ENCODE peak calls at places on chromosomes 13 and 19, in five cellular contexts. One of them, this sample, is unnamed.
A peak's percentile ranks its signal among the peaks of the same experiment; 100 is the strongest.

GRCh38 chr13:83088858-83089257 is 793.4 kb downstream of the SLITRK1 start:
- DNase-seq in activated CD4-positive, CD25-positive, alpha-beta regulatory T cell treated with anti-CD3 and anti-CD28 coated beads, Interleukin-2, amount 50 U/mL, for 16 hours: no peak
- DNase-seq in AML-193: no peak
- DNase-seq in ELF-1: no peak
- DNase-seq in NCI-H187: no peak
- DNase-seq in this sample: no peak

GRCh38 chr19:35517342-35517741 is 3.9 kb upstream of the DMKN start:
- DNase-seq in activated CD4-positive, CD25-positive, alpha-beta regulatory T cell treated with anti-CD3 and anti-CD28 coated beads, Interleukin-2, amount 50 U/mL, for 16 hours: no peak
- DNase-seq in AML-193: no peak
- DNase-seq in ELF-1: peak; percentile 21
- DNase-seq in NCI-H187: no peak
- DNase-seq in this sample: no peak

GRCh38 chr13:26968431-26969335 is 202.9 kb downstream of the USP12 start:
- DNase-seq in activated CD4-positive, CD25-positive, alpha-beta regulatory T cell treated with anti-CD3 and anti-CD28 coated beads, Interleukin-2, amount 50 U/mL, for 16 hours: no peak
- DNase-seq in AML-193: no peak
- DNase-seq in ELF-1: peak; percentile 57
- DNase-seq in NCI-H187: no peak
- DNase-seq in this sample: peak; percentile 45

GRCh38 chr19:34180273-34180672 is 8.0 kb downstream of the LSM14A start:
- DNase-seq in activated CD4-positive, CD25-positive, alpha-beta regulatory T cell treated with anti-CD3 and anti-CD28 coated beads, Interleukin-2, amount 50 U/mL, for 16 hours: no peak
- DNase-seq in AML-193: no peak
- DNase-seq in ELF-1: no peak
- DNase-seq in NCI-H187: no peak
- DNase-seq in this sample: no peak

GRCh38 chr19:4911786-4912672 is 2.7 kb downstream of the UHRF1 start:
- DNase-seq in activated CD4-positive, CD25-positive, alpha-beta regulatory T cell treated with anti-CD3 and anti-CD28 coated beads, Interleukin-2, amount 50 U/mL, for 16 hours: peak; percentile 64
- DNase-seq in AML-193: peak; percentile 50
- DNase-seq in ELF-1: peak; percentile 91
- DNase-seq in NCI-H187: no peak
- DNase-seq in this sample: peak; percentile 83

GRCh38 chr13:50690020-50690419 is 153.5 kb downstream of the DLEU7 start:
- DNase-seq in activated CD4-positive, CD25-positive, alpha-beta regulatory T cell treated with anti-CD3 and anti-CD28 coated beads, Interleukin-2, amount 50 U/mL, for 16 hours: no peak
- DNase-seq in AML-193: no peak
- DNase-seq in ELF-1: no peak
- DNase-seq in NCI-H187: no peak
- DNase-seq in this sample: no peak

GRCh38 chr13:74026753-74027152 is 107.5 kb downstream of the KLF12 start:
- DNase-seq in activated CD4-positive, CD25-positive, alpha-beta regulatory T cell treated with anti-CD3 and anti-CD28 coated beads, Interleukin-2, amount 50 U/mL, for 16 hours: peak; percentile 45
- DNase-seq in AML-193: no peak
- DNase-seq in ELF-1: peak; percentile 62
- DNase-seq in NCI-H187: no peak
- DNase-seq in this sample: peak; percentile 80

GRCh38 chr13:60435762-60436374 is 38.8 kb downstream of the TDRD3 start:
- DNase-seq in activated CD4-positive, CD25-positive, alpha-beta regulatory T cell treated with anti-CD3 and anti-CD28 coated beads, Interleukin-2, amount 50 U/mL, for 16 hours: no peak
- DNase-seq in AML-193: no peak
- DNase-seq in ELF-1: no peak
- DNase-seq in NCI-H187: no peak
- DNase-seq in this sample: no peak

GRCh38 chr19:6023085-6023682 is 45.2 kb upstream of the RANBP3 start:
- DNase-seq in activated CD4-positive, CD25-positive, alpha-beta regulatory T cell treated with anti-CD3 and anti-CD28 coated beads, Interleukin-2, amount 50 U/mL, for 16 hours: no peak
- DNase-seq in AML-193: no peak
- DNase-seq in ELF-1: no peak
- DNase-seq in NCI-H187: no peak
- DNase-seq in this sample: peak; percentile 40

GRCh38 chr13:40031031-40031430 is 375.6 kb downstream of the COG6 start:
- DNase-seq in activated CD4-positive, CD25-positive, alpha-beta regulatory T cell treated with anti-CD3 and anti-CD28 coated beads, Interleukin-2, amount 50 U/mL, for 16 hours: no peak
- DNase-seq in AML-193: no peak
- DNase-seq in ELF-1: no peak
- DNase-seq in NCI-H187: no peak
- DNase-seq in this sample: no peak

GRCh38 chr13:40940841-40941240 is 78.3 kb downstream of the ELF1 start:
- DNase-seq in activated CD4-positive, CD25-positive, alpha-beta regulatory T cell treated with anti-CD3 and anti-CD28 coated beads, Interleukin-2, amount 50 U/mL, for 16 hours: no peak
- DNase-seq in AML-193: no peak
- DNase-seq in ELF-1: no peak
- DNase-seq in NCI-H187: no peak
- DNase-seq in this sample: no peak

GRCh38 chr13:62875118-62875640 is 1459.5 kb upstream of the PCDH20 start:
- DNase-seq in activated CD4-positive, CD25-positive, alpha-beta regulatory T cell treated with anti-CD3 and anti-CD28 coated beads, Interleukin-2, amount 50 U/mL, for 16 hours: no peak
- DNase-seq in AML-193: no peak
- DNase-seq in ELF-1: no peak
- DNase-seq in NCI-H187: no peak
- DNase-seq in this sample: no peak

GRCh38 chr13:102028846-102029245 is 373.0 kb downstream of the FGF14 start:
- DNase-seq in activated CD4-positive, CD25-positive, alpha-beta regulatory T cell treated with anti-CD3 and anti-CD28 coated beads, Interleukin-2, amount 50 U/mL, for 16 hours: no peak
- DNase-seq in AML-193: no peak
- DNase-seq in ELF-1: no peak
- DNase-seq in NCI-H187: peak; percentile 78
- DNase-seq in this sample: no peak

GRCh38 chr13:30805603-30806011 is 70.3 kb downstream of the ALOX5AP start:
- DNase-seq in activated CD4-positive, CD25-positive, alpha-beta regulatory T cell treated with anti-CD3 and anti-CD28 coated beads, Interleukin-2, amount 50 U/mL, for 16 hours: no peak
- DNase-seq in AML-193: no peak
- DNase-seq in ELF-1: peak; percentile 93
- DNase-seq in NCI-H187: no peak
- DNase-seq in this sample: no peak

GRCh38 chr13:37918116-37919100 is 48.8 kb upstream of the TRPC4 start:
- DNase-seq in activated CD4-positive, CD25-positive, alpha-beta regulatory T cell treated with anti-CD3 and anti-CD28 coated beads, Interleukin-2, amount 50 U/mL, for 16 hours: no peak
- DNase-seq in AML-193: no peak
- DNase-seq in ELF-1: no peak
- DNase-seq in NCI-H187: no peak
- DNase-seq in this sample: no peak

GRCh38 chr19:972281-972680 is 11.9 kb upstream of the WDR18 start:
- DNase-seq in activated CD4-positive, CD25-positive, alpha-beta regulatory T cell treated with anti-CD3 and anti-CD28 coated beads, Interleukin-2, amount 50 U/mL, for 16 hours: no peak
- DNase-seq in AML-193: no peak
- DNase-seq in ELF-1: no peak
- DNase-seq in NCI-H187: no peak
- DNase-seq in this sample: no peak

GRCh38 chr13:94664889-94665288 is 47.5 kb downstream of the SOX21 start:
- DNase-seq in activated CD4-positive, CD25-positive, alpha-beta regulatory T cell treated with anti-CD3 and anti-CD28 coated beads, Interleukin-2, amount 50 U/mL, for 16 hours: no peak
- DNase-seq in AML-193: no peak
- DNase-seq in ELF-1: no peak
- DNase-seq in NCI-H187: no peak
- DNase-seq in this sample: no peak

GRCh38 chr13:80329250-80329649 is 11.7 kb downstream of the SPRY2 start:
- DNase-seq in activated CD4-positive, CD25-positive, alpha-beta regulatory T cell treated with anti-CD3 and anti-CD28 coated beads, Interleukin-2, amount 50 U/mL, for 16 hours: no peak
- DNase-seq in AML-193: no peak
- DNase-seq in ELF-1: no peak
- DNase-seq in NCI-H187: no peak
- DNase-seq in this sample: no peak

GRCh38 chr19:1016647-1017114 is 4.2 kb downstream of the TMEM259 start:
- DNase-seq in activated CD4-positive, CD25-positive, alpha-beta regulatory T cell treated with anti-CD3 and anti-CD28 coated beads, Interleukin-2, amount 50 U/mL, for 16 hours: no peak
- DNase-seq in AML-193: no peak
- DNase-seq in ELF-1: no peak
- DNase-seq in NCI-H187: no peak
- DNase-seq in this sample: peak; percentile 84

GRCh38 chr19:5968431-5969373 is 9.2 kb downstream of the RANBP3 start:
- DNase-seq in activated CD4-positive, CD25-positive, alpha-beta regulatory T cell treated with anti-CD3 and anti-CD28 coated beads, Interleukin-2, amount 50 U/mL, for 16 hours: no peak
- DNase-seq in AML-193: no peak
- DNase-seq in ELF-1: peak; percentile 73
- DNase-seq in NCI-H187: no peak
- DNase-seq in this sample: peak; percentile 67

GRCh38 chr13:42924290-42924803 is 67.7 kb downstream of the EPSTI1 start:
- DNase-seq in activated CD4-positive, CD25-positive, alpha-beta regulatory T cell treated with anti-CD3 and anti-CD28 coated beads, Interleukin-2, amount 50 U/mL, for 16 hours: no peak
- DNase-seq in AML-193: no peak
- DNase-seq in ELF-1: no peak
- DNase-seq in NCI-H187: peak; percentile 28
- DNase-seq in this sample: no peak

GRCh38 chr19:10432736-10433130 is 12.4 kb downstream of the PDE4A start:
- DNase-seq in activated CD4-positive, CD25-positive, alpha-beta regulatory T cell treated with anti-CD3 and anti-CD28 coated beads, Interleukin-2, amount 50 U/mL, for 16 hours: no peak
- DNase-seq in AML-193: no peak
- DNase-seq in ELF-1: peak; percentile 40
- DNase-seq in NCI-H187: no peak
- DNase-seq in this sample: no peak

GRCh38 chr19:2770055-2771013 is 12.7 kb downstream of the SGTA start:
- DNase-seq in activated CD4-positive, CD25-positive, alpha-beta regulatory T cell treated with anti-CD3 and anti-CD28 coated beads, Interleukin-2, amount 50 U/mL, for 16 hours: no peak
- DNase-seq in AML-193: no peak
- DNase-seq in ELF-1: no peak
- DNase-seq in NCI-H187: no peak
- DNase-seq in this sample: peak; percentile 71